ENCODE peak calls at places on chromosome 18, in seven cellular contexts. M is kidney; W is tibial nerve; L is CD4-positive, alpha-beta T cell; C is cardiac muscle cell; I is fibroblast of lung; T is Peyer's patch. E is an unnamed sample.

GRCh38 chr18:39935598-39935997 is 2019.4 kb upstream of the PIK3C3 start:
- DNase-seq in W (no peak), I (no peak), C (no peak), T (no peak), L (no peak), M (no peak), E (no peak)

GRCh38 chr18:13278231-13278630 is 59.7 kb downstream of the LDLRAD4 start:
- DNase-seq in M (no peak), C (no peak), T (no peak), W (no peak), L (no peak), I (no peak), E (no peak)

GRCh38 chr18:8357320-8357719 is 251.9 kb upstream of the RAB12 start:
- DNase-seq in W (no peak), I (no peak), M (no peak), L (no peak), C (no peak), T (no peak), E (no peak)

GRCh38 chr18:30457156-30457555 is 585.4 kb downstream of the DSC3 start:
- DNase-seq in I (no peak), M (no peak), T (no peak), L (no peak), W (no peak), C (no peak), E (no peak)

GRCh38 chr18:29586210-29586609 is 1409.3 kb upstream of the CDH2 start:
- DNase-seq in C (no peak), L (no peak), W (no peak), M (no peak), I (no peak), T (no peak), E (no peak)

GRCh38 chr18:31506024-31506742 is 8.2 kb downstream of the DSG2 start:
- DNase-seq in M (no peak), C (no peak), T (no peak), L (no peak), W (no peak), I (peak), E (no peak)

GRCh38 chr18:58272779-58273500 is 228.9 kb downstream of the NEDD4L start:
- DNase-seq in L (no peak), C (no peak), M (no peak), T (no peak), I (no peak), W (no peak), E (no peak)

GRCh38 chr18:56068030-56068671 is 480.2 kb upstream of the TCF4 start:
- DNase-seq in W (no peak), M (no peak), I (peak), L (no peak), C (no peak), T (no peak), E (peak)

GRCh38 chr18:45228989-45229388 is 386.3 kb upstream of the SLC14A2 start:
- DNase-seq in L (no peak), T (no peak), W (no peak), M (no peak), C (no peak), I (no peak), E (no peak)

GRCh38 chr18:49630246-49630699 is 68.4 kb downstream of the LIPG start:
- DNase-seq in C (no peak), T (no peak), I (peak), W (no peak), L (no peak), M (no peak), E (no peak)

GRCh38 chr18:31399336-31400032 is 22.9 kb downstream of the DSG4 start:
- DNase-seq in I (no peak), C (no peak), T (no peak), W (no peak), M (no peak), L (no peak), E (no peak)

DNA sequence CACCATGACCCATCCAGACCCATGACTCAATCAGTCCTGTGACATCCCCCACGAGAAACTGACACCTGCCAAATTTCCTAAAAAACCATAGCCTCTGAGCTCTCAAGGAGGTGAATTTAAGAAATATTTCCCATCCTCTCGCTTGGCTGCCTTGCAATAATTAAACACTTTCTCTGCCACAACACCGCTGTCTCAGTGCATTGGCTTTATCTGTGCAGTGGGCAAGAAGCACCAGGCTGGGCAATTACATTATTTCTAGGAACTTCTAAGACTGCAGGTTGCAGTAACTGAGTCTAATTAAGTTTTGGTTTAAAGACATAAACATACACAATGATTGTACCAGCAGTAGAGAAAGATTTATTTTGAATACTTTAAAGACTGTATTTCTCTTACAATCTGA is 22.0 kb upstream of the RTTN start:
- DNase-seq in L (no peak), T (no peak), C (no peak), I (no peak), W (no peak), M (no peak), E (no peak)
- TF ChIP-seq CTCF in L (no peak), T (no peak), C (no peak), I (no peak), W (no peak), M (no peak), E (no peak)

GRCh38 chr18:28125051-28125450 is 51.9 kb downstream of the CDH2 start:
- DNase-seq in M (no peak), L (no peak), W (no peak), C (no peak), I (no peak), T (no peak), E (no peak)
- H3K27ac ChIP-seq in M (no peak), L (no peak), W (no peak), C (peak), I (no peak), T (no peak), E (no peak)

GRCh38 chr18:75343389-75343788 is 84.1 kb downstream of the SMIM21 start:
- DNase-seq in T (no peak), W (no peak), L (no peak), I (no peak), C (peak), M (no peak), E (no peak)
- TF ChIP-seq CTCF in T (no peak), W (no peak), L (no peak), I (no peak), C (no peak), M (no peak), E (no peak)

GRCh38 chr18:74522635-74523548 is 11.4 kb upstream of the CNDP1 start:
- DNase-seq in I (peak), M (no peak), L (no peak), W (no peak), C (no peak), T (no peak), E (no peak)
- H3K27ac ChIP-seq in I (no peak), M (no peak), L (no peak), W (no peak), C (no peak), T (no peak), E (no peak)

GRCh38 chr18:9482790-9483189 is 7.5 kb downstream of the RALBP1 start:
- DNase-seq in I (no peak), L (no peak), C (no peak), T (no peak), M (no peak), W (no peak), E (no peak)
- TF ChIP-seq CTCF in I (no peak), L (no peak), C (no peak), T (no peak), M (no peak), W (no peak), E (no peak)

DNA sequence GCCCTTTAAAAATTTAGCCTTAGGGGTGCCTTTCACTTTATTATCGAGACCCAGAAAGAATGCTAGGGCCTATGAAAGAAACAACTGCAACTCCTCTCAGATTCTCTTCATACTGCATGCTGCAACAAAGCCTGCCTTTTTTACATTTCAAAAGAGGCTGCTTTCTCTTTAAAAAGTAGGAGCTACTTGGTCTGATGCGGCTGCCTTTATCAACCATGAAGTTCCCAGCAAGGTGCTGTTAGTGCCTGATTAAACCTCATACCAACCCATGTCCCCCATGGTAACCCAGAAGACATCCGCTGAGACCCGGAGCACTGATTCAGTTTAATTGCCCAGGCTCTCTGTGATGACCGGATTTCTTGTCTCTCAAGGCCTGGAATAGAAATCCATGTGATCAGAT is 368.4 kb downstream of the ZNF521 start:
- DNase-seq in T (no peak), M (no peak), L (no peak), I (no peak), C (no peak), W (no peak), E (no peak)
- H3K27ac ChIP-seq in T (no peak), M (no peak), L (no peak), I (no peak), C (no peak), W (no peak), E (no peak)

DNA sequence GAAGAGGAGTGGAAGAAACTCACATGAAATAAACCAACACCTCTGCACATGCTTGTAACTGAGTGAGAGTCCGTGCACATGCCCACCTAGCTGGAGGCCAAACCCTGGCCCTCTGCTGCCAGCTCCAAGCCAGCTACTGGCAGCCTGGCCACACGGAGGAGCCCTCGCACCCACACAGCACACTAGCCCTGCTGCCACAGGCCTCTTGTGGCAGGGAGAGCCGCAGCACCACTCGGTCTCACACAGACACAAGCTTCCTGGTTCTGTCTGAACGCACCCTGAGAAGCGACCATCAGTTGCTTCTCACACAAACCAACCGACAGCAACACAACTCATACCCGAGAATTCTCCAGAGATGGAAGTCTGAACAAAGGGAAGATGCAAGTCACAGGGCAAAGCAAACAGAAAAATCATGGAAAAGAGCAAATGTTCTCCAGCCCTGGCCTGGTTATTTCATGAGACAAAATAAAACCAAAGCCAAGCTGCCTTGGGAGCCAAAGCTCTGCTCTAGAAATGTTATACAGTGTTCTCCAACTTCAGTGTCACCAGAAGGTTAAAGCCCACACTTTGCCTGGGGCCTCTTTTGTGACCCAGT is 65.1 kb downstream of the FBXO15 start:
- DNase-seq in W (no peak), T (peak), M (no peak), L (peak), I (peak), C (peak), E (peak)
- TF ChIP-seq CTCF in W (peak), T (peak), M (peak), L (peak), I (no peak), C (peak), E (peak)

GRCh38 chr18:2979027-2979570 is 33.8 kb downstream of the LPIN2 start:
- DNase-seq in T (no peak), C (no peak), L (no peak), M (no peak), I (peak), W (no peak), E (no peak)
- H3K27ac ChIP-seq in T (peak), C (no peak), L (peak), M (peak), I (peak), W (peak), E (peak)

E was measured in osteoblast.